ENCODE peak calls at places on chromosomes 4 and X, in ten cellular contexts. D, S, J, R, Y, Q, T, W, L and I are unnamed samples. For H3K9me3, the result is how much of the 10 kb centered on the place peaks cover.

GRCh38 chrX:11188664-11189063 is 77.5 kb downstream of the HCCS start:
- DNase-seq in D (no peak), S (no peak), J (no peak), R (peak), Y (no peak), Q (no peak), T (no peak), W (no peak), L (no peak), I (no peak)

GRCh38 chrX:117376460-117376859 is 740.1 kb downstream of the KLHL13 start:
- DNase-seq in D (no peak), S (no peak), J (no peak), R (peak), Y (no peak), Q (peak), T (no peak), W (no peak), L (no peak), I (no peak)

GRCh38 chr4:47913858-47914218 is 545 bp downstream of the NFXL1 start:
- DNase-seq in D (no peak), S (peak), J (peak), R (peak), Y (peak), Q (no peak), T (peak), W (peak), L (no peak), I (peak)

GRCh38 chr4:2934077-2934812 is 29.0 kb downstream of the NOP14 start:
- DNase-seq in D (no peak), S (peak), J (peak), R (peak), Y (peak), Q (no peak), T (peak), W (peak), L (no peak), I (peak)

GRCh38 chrX:134158821-134159512 is 78.0 kb upstream of the CCDC160 start:
- DNase-seq in D (peak), S (no peak), J (no peak), R (no peak), Y (no peak), Q (no peak), T (no peak), W (no peak), L (no peak), I (no peak)

GRCh38 chr4:129515356-129515755 is 419.4 kb downstream of the C4orf33 start:
- DNase-seq in D (no peak), S (no peak), J (no peak), R (no peak), Y (no peak), Q (no peak), T (no peak), W (no peak), L (no peak), I (no peak)

GRCh38 chr4:181261279-181261678 is 981.9 kb upstream of the TENM3 start:
- DNase-seq in D (no peak), S (no peak), J (no peak), R (no peak), Y (no peak), Q (no peak), T (no peak), W (no peak), L (peak), I (no peak)

GRCh38 chrX:51496501-51497291 is at the start of gene NUDT11:
- DNase-seq in D (peak), S (peak), J (peak), R (peak), Y (peak), Q (no peak), T (no peak), W (peak), L (no peak), I (peak)

GRCh38 chrX:17039826-17040225 is 93.4 kb downstream of the REPS2 start:
- DNase-seq in D (no peak), S (no peak), J (no peak), R (peak), Y (no peak), Q (no peak), T (no peak), W (no peak), L (no peak), I (no peak)

GRCh38 chr4:138953962-138954371 is 61.6 kb upstream of the NOCT start:
- DNase-seq in D (peak), S (no peak), J (peak), R (peak), Y (no peak), Q (no peak), T (no peak), W (no peak), L (peak), I (no peak)

GRCh38 chr4:183380901-183381300 is 58.7 kb upstream of the CLDN24 start:
- DNase-seq in D (no peak), S (no peak), J (no peak), R (no peak), Y (no peak), Q (no peak), T (no peak), W (no peak), L (no peak), I (no peak)
- H3K9me3 ChIP-seq in D (under half), S (under half), J (under half), R (under half), Y (under half), Q (under half), T (under half), W (under half), L (under half), I (under half)

DNA sequence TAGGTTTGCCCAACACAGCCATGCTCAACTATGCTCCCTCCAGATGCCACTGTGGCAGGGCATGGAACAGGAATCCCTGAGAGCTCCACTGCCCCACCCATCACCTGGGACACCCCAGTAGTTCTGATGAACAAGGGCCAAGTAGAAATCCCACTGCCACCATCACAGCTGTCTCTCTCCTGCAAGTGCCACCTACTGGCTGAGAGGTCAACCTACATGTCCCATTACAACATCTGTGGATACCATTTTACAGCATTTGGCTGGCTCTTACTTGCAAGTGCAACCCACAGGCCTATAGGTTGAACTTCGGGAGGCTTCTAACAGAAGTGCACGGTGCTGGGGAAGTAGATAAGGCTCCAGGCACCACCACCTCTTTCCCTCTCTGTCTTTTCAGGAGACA is 142.5 kb downstream of the CXXC4 start:
- DNase-seq in D (no peak), S (no peak), J (no peak), R (no peak), Y (no peak), Q (no peak), T (no peak), W (no peak), L (no peak), I (no peak)
- H3K9me3 ChIP-seq in D (under half), S (under half), J (under half), R (under half), Y (under half), Q (under half), T (under half), W (under half), L (under half), I (under half)

GRCh38 chr4:147479376-147479775 is 1.5 kb upstream of the EDNRA start:
- DNase-seq in D (no peak), S (no peak), J (no peak), R (no peak), Y (no peak), Q (no peak), T (no peak), W (no peak), L (no peak), I (no peak)
- H3K9me3 ChIP-seq in D (under half), S (under half), J (under half), R (under half), Y (under half), Q (under half), T (under half), W (under half), L (under half), I (under half)

GRCh38 chr4:34636623-34637022 is 1607.7 kb downstream of the ARAP2 start:
- DNase-seq in D (no peak), S (no peak), J (no peak), R (no peak), Y (no peak), Q (no peak), T (no peak), W (no peak), L (no peak), I (no peak)
- H3K9me3 ChIP-seq in D (under half), S (under half), J (under half), R (under half), Y (under half), Q (under half), T (under half), W (under half), L (under half), I (under half)

DNA sequence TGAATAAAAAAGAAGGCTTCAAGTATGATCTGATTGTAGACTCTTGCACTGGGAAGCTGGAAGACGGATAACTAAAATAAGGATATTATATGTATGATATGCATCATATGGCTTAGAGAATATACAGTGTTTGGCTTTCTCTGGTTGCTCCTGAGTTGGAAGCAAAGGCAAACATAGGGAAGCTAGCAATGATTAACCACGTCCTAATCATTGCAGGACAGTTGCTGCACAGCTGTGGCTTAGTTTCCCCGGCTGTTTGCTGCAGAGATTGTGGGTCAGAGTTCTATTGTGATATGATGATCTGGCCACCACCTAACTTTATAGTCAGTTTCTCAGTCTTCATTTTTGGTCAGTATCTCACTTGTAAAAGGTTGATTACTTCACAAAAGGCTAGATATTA is 36.3 kb upstream of the PARM1 start:
- DNase-seq in D (no peak), S (no peak), J (no peak), R (no peak), Y (no peak), Q (no peak), T (no peak), W (no peak), L (no peak), I (no peak)
- H3K9me3 ChIP-seq in D (under half), S (under half), J (under half), R (under half), Y (under half), Q (under half), T (under half), W (under half), L (under half), I (under half)

DNA sequence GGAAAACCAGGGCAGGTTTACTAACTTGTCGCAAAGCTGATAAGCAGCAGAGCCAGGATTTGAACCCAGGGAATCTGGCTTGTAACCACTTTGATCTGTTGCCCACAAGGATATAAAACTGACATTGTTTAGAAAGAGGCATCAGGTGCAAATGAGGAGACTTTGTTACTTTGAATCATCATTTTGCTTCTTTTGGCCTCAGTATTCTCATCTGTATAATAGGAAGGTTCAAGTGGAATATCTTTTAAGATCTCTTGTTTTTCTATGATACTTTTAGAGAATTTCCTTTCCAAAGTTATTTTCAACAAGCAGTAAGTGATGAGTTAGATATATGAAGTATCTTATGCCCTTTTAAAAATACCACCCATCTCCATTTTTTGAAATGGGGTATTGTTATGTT is 57.8 kb upstream of the NAP1L5 start:
- DNase-seq in D (no peak), S (no peak), J (no peak), R (no peak), Y (no peak), Q (no peak), T (no peak), W (no peak), L (no peak), I (no peak)
- H3K9me3 ChIP-seq in D (under half), S (under half), J (under half), R (under half), Y (under half), Q (under half), T (under half), W (under half), L (under half), I (under half)

DNA sequence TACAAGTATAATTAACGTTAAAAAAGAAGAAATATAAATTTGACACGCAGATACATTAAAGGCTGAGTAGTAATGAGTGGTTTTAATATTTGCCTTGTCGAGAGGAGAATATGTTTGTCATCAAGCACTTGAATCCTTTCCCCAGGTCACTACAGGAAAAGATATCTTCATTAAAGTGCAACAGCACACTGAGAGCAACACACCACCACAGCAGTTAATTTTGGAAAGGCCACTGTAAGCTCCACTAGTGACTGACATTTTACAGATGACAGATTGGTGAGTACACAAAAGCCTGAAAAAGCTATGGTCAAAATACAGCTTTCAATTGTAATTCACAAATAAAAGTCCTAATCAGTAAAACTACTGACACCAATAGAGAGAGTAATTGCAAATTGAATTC is 76.6 kb downstream of the ZNF718 start:
- DNase-seq in D (no peak), S (no peak), J (no peak), R (no peak), Y (no peak), Q (no peak), T (no peak), W (no peak), L (no peak), I (no peak)
- H3K9me3 ChIP-seq in D (under half), S (under half), J (under half), R (under half), Y (under half), Q (under half), T (half or more), W (under half), L (under half), I (under half)

GRCh38 chrX:152892499-152892898 is 5.4 kb upstream of the ZNF185 start:
- DNase-seq in D (no peak), S (no peak), J (no peak), R (no peak), Y (no peak), Q (no peak), T (no peak), W (no peak), L (no peak), I (no peak)
- H3K9me3 ChIP-seq in D (under half), S (under half), J (under half), R (under half), Y (under half), Q (under half), T (under half), W (under half), L (under half), I (under half)

DNA sequence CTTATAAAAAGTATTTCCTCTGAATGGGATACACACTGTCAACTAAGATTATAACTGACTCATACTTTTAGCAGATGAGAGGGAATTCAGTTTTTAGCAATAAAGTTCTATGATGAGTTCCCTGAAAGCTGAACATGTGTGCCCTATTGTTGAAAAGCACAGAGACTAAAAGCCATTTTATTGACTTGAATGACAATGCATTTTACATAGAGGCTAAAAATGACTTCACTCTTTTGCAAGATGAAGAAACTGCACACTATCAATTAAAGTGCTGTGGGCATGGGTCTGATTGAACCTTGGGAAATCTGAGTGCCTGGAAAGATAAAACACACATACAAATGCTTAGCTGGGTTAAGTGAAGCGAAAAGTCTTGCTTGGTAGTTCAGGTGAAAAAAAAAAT is 633.4 kb downstream of the PDHA2 start:
- DNase-seq in D (no peak), S (no peak), J (no peak), R (no peak), Y (no peak), Q (no peak), T (no peak), W (no peak), L (no peak), I (no peak)
- H3K9me3 ChIP-seq in D (under half), S (under half), J (under half), R (under half), Y (under half), Q (under half), T (under half), W (under half), L (under half), I (under half)